ENCODE peak calls at places on chromosomes 12 and 14, in six cellular contexts. A is suprapubic skin, Z is BE2C, S is brain microvascular endothelial cell, I is tibial nerve, P is endothelial cell. Y is an unnamed sample.

GRCh38 chr12:13982010-13982409 is 608 bp upstream of the GRIN2B start:
- DNase-seq in P (peak; percentile 76), S (no peak), I (no peak), A (no peak), Z (peak; percentile 15), Y (peak; percentile 27)

GRCh38 chr12:101927999-101928398 is 50.6 kb downstream of the DRAM1 start:
- DNase-seq in I (no peak), S (no peak), A (no peak), Z (no peak), P (no peak), Y (no peak)

GRCh38 chr14:101331141-101331525 is 230.2 kb upstream of the DIO3 start:
- DNase-seq in P (no peak), Z (no peak), S (no peak), I (no peak), A (no peak), Y (no peak)

GRCh38 chr14:106556665-106557289 is 1030.4 kb downstream of the TMEM121 start:
- DNase-seq in I (no peak), P (no peak), A (no peak), Z (peak; percentile 79), S (no peak), Y (peak; percentile 37)

GRCh38 chr12:42666671-42667243 is 77.2 kb upstream of the PRICKLE1 start:
- DNase-seq in I (no peak), S (no peak), P (no peak), Z (no peak), A (no peak), Y (no peak)

GRCh38 chr12:18696971-18697602 is 40.7 kb downstream of the PLCZ1 start:
- DNase-seq in P (no peak), I (no peak), Z (no peak), S (peak; percentile 39), A (no peak), Y (no peak)

GRCh38 chr14:100332797-100333196 is 9.7 kb downstream of the SLC25A47 start:
- DNase-seq in I (no peak), A (no peak), Z (no peak), S (no peak), P (no peak), Y (peak; percentile 81)

GRCh38 chr12:19892186-19892585 is 452.9 kb downstream of the AEBP2 start:
- DNase-seq in P (no peak), I (no peak), A (no peak), Z (no peak), S (no peak), Y (no peak)

GRCh38 chr12:48340891-48341290 is 9.8 kb downstream of the ZNF641 start:
- DNase-seq in S (no peak), Z (no peak), I (no peak), P (no peak), A (no peak), Y (no peak)

GRCh38 chr12:1527789-1528188 is 66.6 kb downstream of the FBXL14 start:
- DNase-seq in P (no peak), A (no peak), I (no peak), S (peak; percentile 66), Z (no peak), Y (no peak)

GRCh38 chr14:104954746-104955395 is 23.3 kb downstream of the AHNAK2 start:
- DNase-seq in P (no peak), S (no peak), I (no peak), Z (peak; percentile 8), A (no peak), Y (no peak)

GRCh38 chr12:46933947-46934346 is 108.2 kb upstream of the SLC38A4 start:
- DNase-seq in P (peak; percentile 8), S (peak; percentile 61), A (no peak), I (no peak), Z (no peak), Y (peak; percentile 38)

GRCh38 chr14:29566194-29566593 is 361.5 kb downstream of the PRKD1 start:
- DNase-seq in I (no peak), A (no peak), P (no peak), Z (no peak), S (no peak), Y (no peak)

GRCh38 chr14:78327426-78328210 is 157.4 kb downstream of the NRXN3 start:
- DNase-seq in S (no peak), I (no peak), Z (no peak), A (no peak), P (no peak), Y (no peak)

GRCh38 chr14:55979096-55979495 is 139.1 kb upstream of the PELI2 start:
- DNase-seq in P (no peak), I (no peak), Z (peak; percentile 56), A (no peak), S (no peak), Y (no peak)

GRCh38 chr14:102568115-102568614 is 24.3 kb upstream of the RCOR1 start:
- DNase-seq in Z (no peak), I (no peak), A (no peak), P (no peak), S (no peak), Y (no peak)

GRCh38 chr14:92880851-92881250 is 42.1 kb upstream of the CHGA start:
- DNase-seq in S (peak; percentile 17), A (no peak), Z (peak; percentile 76), I (no peak), P (no peak), Y (no peak)

GRCh38 chr12:104472748-104473147 is 16.0 kb downstream of the CHST11 start:
- DNase-seq in A (no peak), P (no peak), S (no peak), Z (no peak), I (no peak), Y (no peak)

GRCh38 chr12:3012786-3013185 is 53.6 kb downstream of the TEAD4 start:
- DNase-seq in P (no peak), Z (no peak), S (peak; percentile 67), I (no peak), A (no peak), Y (no peak)

GRCh38 chr12:97716356-97716755 is 253.8 kb downstream of the RMST start:
- DNase-seq in I (no peak), S (no peak), P (no peak), Z (no peak), A (no peak), Y (no peak)
- TF ChIP-seq CTCF in I (no peak), S (peak; percentile 34), P (peak; percentile 43), Z (no peak), A (peak; percentile 11), Y (peak; percentile 13)

GRCh38 chr12:9341260-9341585 is 133.0 kb upstream of the PZP start:
- DNase-seq in Z (no peak), S (no peak), I (no peak), A (no peak), P (no peak), Y (no peak)

GRCh38 chr12:9344540-9344939 is 136.3 kb upstream of the PZP start:
- DNase-seq in I (no peak), P (no peak), A (no peak), S (no peak), Z (no peak), Y (no peak)

GRCh38 chr12:9342614-9343353 is 134.6 kb upstream of the PZP start:
- DNase-seq in S (no peak), A (no peak), Z (no peak), P (no peak), I (no peak), Y (no peak)

GRCh38 chr12:9337656-9338055 is 129.5 kb upstream of the PZP start:
- DNase-seq in P (no peak), A (no peak), Z (no peak), S (no peak), I (no peak), Y (no peak)

GRCh38 chr12:9340422-9341259 is 132.4 kb upstream of the PZP start:
- DNase-seq in I (no peak), A (no peak), P (no peak), S (peak; percentile 38), Z (no peak), Y (no peak)
- TF ChIP-seq CTCF in I (no peak), A (no peak), P (no peak), S (peak; percentile 40), Z (no peak), Y (no peak)

DNA sequence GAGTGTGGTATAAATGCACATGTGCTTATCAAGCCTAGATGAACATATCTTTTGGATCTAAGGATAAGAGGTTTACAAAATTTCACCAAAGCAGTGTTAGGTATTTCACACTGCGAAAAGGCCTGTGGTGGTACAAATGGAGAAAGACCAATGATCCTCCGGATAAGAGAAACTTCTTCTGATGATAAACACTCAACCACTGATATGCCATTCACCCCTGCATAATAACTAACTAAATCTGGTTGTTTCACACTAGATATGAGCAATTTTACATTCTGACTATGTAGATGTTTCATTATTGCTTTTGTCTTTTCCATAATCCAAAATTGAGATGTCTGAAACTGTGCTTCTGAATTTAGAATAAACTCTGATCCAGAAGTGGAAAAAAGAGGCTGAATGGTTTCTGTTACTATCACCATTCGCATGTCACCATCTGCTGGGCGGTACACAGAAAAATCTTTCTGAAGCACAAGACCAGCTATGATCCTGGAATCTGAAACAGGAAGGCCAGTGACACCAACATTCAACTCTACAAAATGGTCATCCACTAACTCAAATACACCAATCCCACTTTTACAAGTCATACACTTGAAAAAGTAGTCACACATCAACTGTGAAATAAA is 1.3 kb downstream of the BBS10 start:
- DNase-seq in P (no peak), Z (no peak), A (no peak), I (no peak), S (peak; percentile 70), Y (peak; percentile 41)
- TF ChIP-seq CTCF in P (no peak), Z (peak; percentile 30), A (no peak), I (peak; percentile 18), S (peak; percentile 63), Y (peak; percentile 46)

GRCh38 chr14:32366256-32366655 is 37.2 kb downstream of the AKAP6 start:
- DNase-seq in S (peak; percentile 69), I (no peak), P (no peak), Z (peak; percentile 46), A (no peak), Y (no peak)
- TF ChIP-seq CTCF in S (peak; percentile 58), I (no peak), P (no peak), Z (peak; percentile 52), A (no peak), Y (no peak)

GRCh38 chr14:103725739-103726395 is 10.3 kb downstream of the ZFYVE21 start:
- DNase-seq in P (no peak), S (no peak), A (no peak), Z (no peak), I (no peak), Y (no peak)

GRCh38 chr14:103726474-103726873 is 10.9 kb downstream of the ZFYVE21 start:
- DNase-seq in S (no peak), P (no peak), A (no peak), Z (no peak), I (no peak), Y (no peak)

GRCh38 chr14:103728141-103728540 is 12.5 kb downstream of the ZFYVE21 start:
- DNase-seq in A (no peak), I (no peak), S (no peak), P (no peak), Z (no peak), Y (no peak)

GRCh38 chr14:103728721-103729120 is 13.1 kb downstream of the ZFYVE21 start:
- DNase-seq in S (no peak), A (no peak), I (no peak), P (no peak), Z (no peak), Y (no peak)

DNA sequence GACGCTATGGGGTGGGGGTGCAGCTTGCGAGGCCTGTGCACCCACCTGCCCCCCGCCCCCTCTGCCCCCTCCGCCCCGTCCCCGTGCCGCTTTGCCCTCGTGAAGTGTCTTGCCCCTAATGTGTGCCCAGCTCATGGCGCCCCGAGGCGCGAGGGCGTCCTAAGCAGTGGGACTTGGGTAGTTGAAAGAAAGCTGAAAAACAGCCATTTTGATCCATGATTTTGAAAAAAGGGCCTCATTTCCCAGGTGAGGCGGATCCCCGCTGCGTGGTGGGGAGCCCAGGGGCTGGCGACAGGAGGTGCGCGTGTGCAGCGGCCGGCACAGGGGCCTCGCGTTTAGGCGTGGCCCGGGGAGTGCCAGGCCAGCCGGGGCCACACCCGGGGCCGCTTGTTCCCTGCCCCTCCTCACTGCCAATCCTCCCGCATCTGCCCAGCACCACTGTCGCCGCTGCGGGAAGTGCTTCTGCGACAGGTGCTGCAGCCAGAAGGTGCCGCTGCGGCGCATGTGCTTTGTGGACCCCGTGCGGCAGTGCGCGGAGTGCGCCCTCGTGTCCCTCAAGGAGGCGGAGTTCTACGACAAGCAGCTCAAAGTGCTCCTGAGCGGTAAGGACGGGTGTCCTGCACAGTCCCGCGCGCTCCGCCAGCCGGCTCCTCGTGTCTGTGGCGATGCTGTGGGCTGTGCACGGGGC is 11.8 kb downstream of the ZFYVE21 start:
- DNase-seq in I (no peak), P (no peak), Z (peak; percentile 75), A (no peak), S (no peak), Y (no peak)
- TF ChIP-seq CTCF in I (no peak), P (no peak), Z (peak; percentile 42), A (no peak), S (no peak), Y (no peak)